ENCODE peak calls at places on chromosomes 11 and 22, in five cellular contexts. Z is neural progenitor cell; A is osteoblast; E is pancreas; R is CD4-positive, alpha-beta memory T cell. P is an unnamed sample. For H3K4me1 and H3K36me3, the result is how much of the 10 kb centered on the place peaks cover.

GRCh38 chr22:39170825-39171622 is 18.5 kb upstream of the CBX7 start:
- DNase-seq in Z (peak), A (peak), E (peak), R (peak), P (peak)

GRCh38 chr22:46576556-46577351 is 39.3 kb upstream of the CELSR1 start:
- DNase-seq in Z (peak), A (peak), E (peak), R (peak), P (peak)

GRCh38 chr11:65773784-65774411 is 6.9 kb downstream of the AP5B1 start:
- DNase-seq in Z (no peak), A (peak), E (no peak), R (no peak), P (no peak)

GRCh38 chr22:43889366-43890253 is 2.2 kb downstream of the PNPLA5 start:
- DNase-seq in Z (peak), A (peak), E (no peak), R (no peak), P (no peak)

GRCh38 chr22:30694171-30694637 is 470 bp upstream of the OSBP2 start:
- DNase-seq in Z (peak), A (peak), E (peak), R (peak), P (peak)

GRCh38 chr11:22371188-22371587 is 33.0 kb downstream of the SLC17A6 start:
- DNase-seq in Z (peak), A (no peak), E (no peak), R (no peak), P (no peak)

GRCh38 chr11:134920851-134921608 is 509.0 kb upstream of the B3GAT1 start:
- DNase-seq in Z (no peak), A (no peak), E (no peak), R (no peak), P (no peak)

GRCh38 chr11:58392741-58393140 is 13.9 kb downstream of the OR5B3 start:
- DNase-seq in Z (no peak), A (no peak), E (no peak), R (no peak), P (no peak)

GRCh38 chr22:29037340-29037932 is 24.2 kb downstream of the C22orf31 start:
- DNase-seq in Z (no peak), A (no peak), E (no peak), R (no peak), P (no peak)

GRCh38 chr22:20786048-20786447 is 12.1 kb downstream of the SERPIND1 start:
- DNase-seq in Z (no peak), A (no peak), E (no peak), R (no peak), P (no peak)

GRCh38 chr11:50077526-50077925 is 44.9 kb downstream of the OR4C45 start:
- DNase-seq in Z (no peak), A (no peak), E (no peak), R (no peak), P (no peak)

GRCh38 chr22:46942816-46943783 is 180.7 kb downstream of the TBC1D22A start:
- DNase-seq in Z (no peak), A (peak), E (no peak), R (no peak), P (peak)

GRCh38 chr22:33519140-33519973 is 400.9 kb downstream of the LARGE1 start:
- DNase-seq in Z (peak), A (peak), E (no peak), R (no peak), P (no peak)

GRCh38 chr22:19068784-19069271 is 53.4 kb downstream of the DGCR2 start:
- DNase-seq in Z (no peak), A (no peak), E (no peak), R (no peak), P (no peak)

GRCh38 chr22:19579113-19579811 is 55.1 kb upstream of the CLDN5 start:
- DNase-seq in Z (no peak), A (no peak), E (no peak), R (no peak), P (no peak)

GRCh38 chr11:113384551-113384950 is 3.0 kb upstream of the ANKK1 start:
- DNase-seq in Z (no peak), A (peak), E (no peak), R (no peak), P (no peak)

DNA sequence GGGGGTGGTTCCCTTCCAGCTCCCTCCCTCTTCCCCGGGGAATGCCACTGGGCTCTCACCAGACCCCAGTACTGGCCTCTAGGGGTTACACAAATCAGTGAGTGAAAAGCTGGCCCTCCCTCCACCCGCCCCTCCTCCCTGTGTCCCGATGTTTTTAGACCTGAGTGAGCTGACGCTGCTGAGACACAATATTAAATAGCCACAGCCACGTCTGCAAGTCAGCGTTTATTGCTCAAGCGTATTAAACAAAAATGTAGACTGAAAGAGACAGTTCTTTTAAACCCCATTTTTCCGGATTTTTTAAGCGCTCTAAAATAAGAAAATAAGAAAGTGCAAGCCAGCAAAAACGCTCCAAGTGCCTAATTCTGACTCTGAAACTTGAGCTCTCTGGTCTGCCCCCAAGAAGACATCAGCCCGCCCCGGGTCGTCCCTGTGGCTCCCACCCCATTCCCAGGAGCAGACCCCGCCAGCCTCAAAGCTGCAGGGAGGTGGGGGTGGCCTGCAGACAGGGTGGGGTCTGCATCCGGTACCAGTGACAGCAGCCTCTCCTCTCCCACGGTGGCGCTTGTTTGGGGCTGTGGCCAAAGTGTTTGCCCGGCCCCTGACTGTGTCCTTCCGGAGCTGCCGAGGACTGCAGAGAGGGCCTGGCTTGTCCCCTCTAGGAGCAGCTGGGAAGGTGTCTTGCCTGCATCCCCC is 1.2 kb upstream of the TTLL8 start:
- DNase-seq in Z (peak), A (peak), E (no peak), R (no peak), P (no peak)
- H3K27ac ChIP-seq in Z (no peak), A (no peak), E (no peak), R (no peak), P (no peak)

GRCh38 chr11:75344186-75344585 is 7.3 kb downstream of the ARRB1 start:
- DNase-seq in Z (no peak), A (no peak), E (peak), R (no peak), P (no peak)

GRCh38 chr11:75339685-75340409 is 11.6 kb downstream of the ARRB1 start:
- DNase-seq in Z (peak), A (peak), E (peak), R (no peak), P (no peak)

GRCh38 chr11:75342231-75342918 is 9.1 kb downstream of the ARRB1 start:
- DNase-seq in Z (no peak), A (peak), E (peak), R (no peak), P (no peak)

GRCh38 chr11:75342966-75343870 is 8.2 kb downstream of the ARRB1 start:
- DNase-seq in Z (peak), A (no peak), E (peak), R (no peak), P (no peak)

DNA sequence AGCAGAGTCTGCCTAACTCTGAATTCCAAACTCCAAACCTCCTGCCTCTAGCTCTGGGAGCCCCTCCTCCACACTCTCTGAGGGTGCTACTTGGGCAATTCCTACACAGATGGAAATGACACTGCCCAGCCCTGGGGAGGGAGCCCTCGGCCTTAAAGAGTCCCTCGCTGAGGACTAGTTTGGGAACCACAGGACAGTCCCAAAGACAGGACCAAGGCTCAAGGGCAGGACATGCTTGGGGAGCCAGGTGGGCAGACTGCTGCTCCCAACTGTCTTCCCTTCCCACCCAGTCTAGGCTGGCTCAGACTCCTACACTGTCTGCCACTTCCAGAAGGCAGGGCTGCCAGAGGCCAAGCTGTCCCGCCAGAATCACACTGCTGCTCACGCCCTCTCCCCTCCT is 9.9 kb downstream of the ARRB1 start:
- DNase-seq in Z (no peak), A (peak), E (peak), R (no peak), P (no peak)
- H3K4me1 ChIP-seq in Z (under half), A (under half), E (half or more), R (half or more), P (under half)

DNA sequence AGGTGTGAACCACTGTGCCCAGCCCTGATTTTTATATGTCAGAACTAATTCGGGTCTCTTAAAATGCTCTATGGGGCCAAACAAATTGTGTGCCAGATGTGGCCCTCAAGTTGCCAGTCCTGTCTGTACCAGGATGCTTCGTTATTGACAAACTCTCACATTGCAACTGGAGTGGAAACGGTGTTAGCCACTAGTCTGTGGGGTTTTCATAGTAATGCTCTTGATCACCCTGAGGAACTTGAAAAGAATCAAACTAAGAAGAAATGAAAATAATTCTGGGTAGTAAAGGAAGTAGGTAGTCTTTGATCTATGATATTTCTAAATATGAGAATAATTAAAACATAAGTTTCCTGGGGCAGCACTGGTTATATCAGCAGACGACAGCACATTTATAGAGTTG is 67.3 kb upstream of the ADSL start:
- DNase-seq in Z (no peak), A (no peak), E (no peak), R (no peak), P (no peak)
- H3K36me3 ChIP-seq in Z (under half), A (under half), E (under half), R (under half), P (under half)

GRCh38 chr11:12885717-12886226 is 123.3 kb upstream of the RASSF10 start:
- DNase-seq in Z (no peak), A (no peak), E (no peak), R (no peak), P (no peak)
- H3K27ac ChIP-seq in Z (no peak), A (peak), E (no peak), R (no peak), P (peak)

GRCh38 chr11:111736191-111736590 is 30.0 kb downstream of the PPP2R1B start:
- DNase-seq in Z (no peak), A (peak), E (no peak), R (no peak), P (no peak)
- H3K4me1 ChIP-seq in Z (under half), A (half or more), E (under half), R (under half), P (half or more)

GRCh38 chr11:70434813-70435300 is 36.5 kb downstream of the CTTN start:
- DNase-seq in Z (no peak), A (no peak), E (no peak), R (no peak), P (no peak)
- H3K36me3 ChIP-seq in Z (under half), A (half or more), E (half or more), R (under half), P (under half)